ENCODE peak calls at places on chromosomes 3 and 15, in seven cellular contexts. Z is fibroblast of lung; R is activated naive CD4-positive, alpha-beta T cell treated with anti-CD3 and anti-CD28 coated beads, Interleukin-2, amount 50 U/mL, for 16 hours; X is DMS79 treated with DMSO at 0.1 percent for 48 hours; W is activated CD4-positive, alpha-beta T cell treated with anti-CD3 and anti-CD28 coated beads for 24 hours; L is NCI-H1436; U is stimulated activated CD8-positive, alpha-beta memory T cell treated with anti-CD3 and anti-CD28 coated beads, Interleukin-2, amount 100 ng/mL, for 1 hour. N is an unnamed sample.
A peak's percentile ranks its signal among the peaks of the same experiment; 100 is the strongest.

GRCh38 chr15:27414168-27414870 is 443.3 kb downstream of the GABRG3 start:
- DNase-seq in Z (peak; percentile 8), R (no peak), X (peak; percentile 91), W (no peak), L (no peak), U (no peak), N (no peak)

GRCh38 chr3:17479681-17480405 is 262.6 kb downstream of the TBC1D5 start:
- DNase-seq in Z (no peak), R (no peak), X (no peak), W (no peak), L (no peak), U (no peak), N (no peak)

GRCh38 chr3:42055291-42055690 is 35.9 kb upstream of the TRAK1 start:
- DNase-seq in Z (peak; percentile 66), R (no peak), X (no peak), W (no peak), L (no peak), U (no peak), N (no peak)

GRCh38 chr3:111352585-111352984 is 189.4 kb upstream of the CD96 start:
- DNase-seq in Z (peak; percentile 21), R (no peak), X (no peak), W (no peak), L (no peak), U (no peak), N (no peak)

GRCh38 chr3:107117922-107118576 is 259.2 kb upstream of the CCDC54 start:
- DNase-seq in Z (peak; percentile 86), R (no peak), X (no peak), W (no peak), L (peak; percentile 32), U (no peak), N (no peak)

GRCh38 chr3:74906181-74906580 is 291.7 kb upstream of the CNTN3 start:
- DNase-seq in Z (no peak), R (no peak), X (no peak), W (no peak), L (no peak), U (no peak), N (no peak)

GRCh38 chr15:93584021-93584420 is 495.0 kb upstream of the RGMA start:
- DNase-seq in Z (no peak), R (no peak), X (no peak), W (no peak), L (no peak), U (no peak), N (no peak)

GRCh38 chr15:57376695-57377477 is 581 bp downstream of the CGNL1 start:
- DNase-seq in Z (no peak), R (no peak), X (no peak), W (no peak), L (peak; percentile 56), U (no peak), N (no peak)

GRCh38 chr15:35455201-35455600 is 90.8 kb downstream of the DPH6 start:
- DNase-seq in Z (peak; percentile 23), R (no peak), X (no peak), W (no peak), L (no peak), U (no peak), N (no peak)

GRCh38 chr3:196216081-196216564 is at the start of gene SLC51A:
- DNase-seq in Z (no peak), R (no peak), X (no peak), W (no peak), L (no peak), U (no peak), N (no peak)

GRCh38 chr3:45087155-45087554 is 59.0 kb downstream of the CDCP1 start:
- DNase-seq in Z (peak; percentile 45), R (no peak), X (no peak), W (no peak), L (no peak), U (no peak), N (no peak)

GRCh38 chr15:40354408-40355171 is 3.4 kb upstream of the DISP2 start:
- DNase-seq in Z (peak; percentile 43), R (no peak), X (peak; percentile 29), W (no peak), L (peak; percentile 13), U (no peak), N (no peak)

GRCh38 chr3:56874269-56874668 is 72.5 kb upstream of the ARHGEF3 start:
- DNase-seq in Z (no peak), R (no peak), X (no peak), W (no peak), L (no peak), U (no peak), N (no peak)

GRCh38 chr15:90315276-90315982 is 36.7 kb upstream of the ZNF774 start:
- DNase-seq in Z (peak; percentile 89), R (no peak), X (no peak), W (no peak), L (no peak), U (no peak), N (no peak)

GRCh38 chr3:123372789-123373534 is 75.9 kb downstream of the ADCY5 start:
- DNase-seq in Z (no peak), R (no peak), X (no peak), W (no peak), L (no peak), U (no peak), N (no peak)

GRCh38 chr15:62799919-62800318 is 242.6 kb upstream of the TPM1 start:
- DNase-seq in Z (no peak), R (no peak), X (no peak), W (no peak), L (no peak), U (no peak), N (no peak)

GRCh38 chr15:31977138-31977537 is 53.2 kb upstream of the CHRNA7 start:
- DNase-seq in Z (no peak), R (no peak), X (no peak), W (no peak), L (no peak), U (no peak), N (no peak)

GRCh38 chr3:108420926-108421325 is 89.5 kb downstream of the MYH15 start:
- DNase-seq in Z (peak; percentile 58), R (no peak), X (no peak), W (no peak), L (no peak), U (no peak), N (no peak)

GRCh38 chr15:71435552-71435951 is 320.3 kb downstream of the THSD4 start:
- DNase-seq in Z (no peak), R (no peak), X (no peak), W (no peak), L (no peak), U (no peak), N (no peak)

GRCh38 chr3:180934638-180935037 is 22.2 kb downstream of the FXR1 start:
- DNase-seq in Z (no peak), R (no peak), X (no peak), W (no peak), L (no peak), U (no peak), N (no peak)

GRCh38 chr15:75195122-75195765 is 6.4 kb upstream of the C15orf39 start:
- DNase-seq in Z (no peak), R (no peak), X (peak; percentile 69), W (no peak), L (peak; percentile 78), U (no peak), N (no peak)

GRCh38 chr3:183506674-183507290 is 48.7 kb downstream of the KLHL6 start:
- DNase-seq in Z (no peak), R (no peak), X (peak; percentile 51), W (no peak), L (no peak), U (no peak), N (no peak)

GRCh38 chr3:141367038-141367730 is 1.1 kb upstream of the ZBTB38 start:
- DNase-seq in Z (peak; percentile 99), R (no peak), X (no peak), W (no peak), L (no peak), U (no peak), N (no peak)

GRCh38 chr3:16896820-16897219 is 12.1 kb downstream of the PLCL2 start:
- DNase-seq in Z (no peak), R (no peak), X (no peak), W (no peak), L (no peak), U (no peak), N (no peak)

GRCh38 chr3:120743081-120743365 is 479 bp downstream of the GTF2E1 start:
- DNase-seq in Z (peak; percentile 21), R (no peak), X (no peak), W (no peak), L (no peak), U (no peak), N (no peak)

GRCh38 chr15:98713585-98714001 is 65.3 kb downstream of the IGF1R start:
- DNase-seq in Z (no peak), R (no peak), X (no peak), W (no peak), L (no peak), U (no peak), N (no peak)

GRCh38 chr3:4740397-4741105 is 238.7 kb upstream of the BHLHE40 start:
- DNase-seq in Z (peak; percentile 27), R (no peak), X (no peak), W (no peak), L (no peak), U (no peak), N (no peak)

GRCh38 chr3:154244644-154245043 is 79.6 kb downstream of the DHX36 start:
- DNase-seq in Z (peak; percentile 44), R (no peak), X (no peak), W (no peak), L (no peak), U (no peak), N (no peak)

GRCh38 chr3:60147249-60147648 is 1097.4 kb upstream of the CFAP20DC start:
- DNase-seq in Z (no peak), R (peak; percentile 12), X (no peak), W (peak; percentile 1), L (no peak), U (no peak), N (no peak)

GRCh38 chr3:54427951-54428871 is 305.9 kb downstream of the CACNA2D3 start:
- DNase-seq in Z (peak; percentile 78), R (no peak), X (peak; percentile 84), W (peak; percentile 15), L (peak; percentile 58), U (no peak), N (no peak)

GRCh38 chr15:59456114-59456513 is 18.1 kb downstream of the FAM81A start:
- DNase-seq in Z (no peak), R (no peak), X (peak; percentile 1), W (no peak), L (no peak), U (no peak), N (no peak)

GRCh38 chr3:153290278-153291015 is 128.4 kb downstream of the RAP2B start:
- DNase-seq in Z (peak; percentile 16), R (no peak), X (no peak), W (no peak), L (no peak), U (no peak), N (no peak)

GRCh38 chr3:187314176-187314575 is 22.6 kb upstream of the MASP1 start:
- DNase-seq in Z (no peak), R (no peak), X (no peak), W (no peak), L (no peak), U (no peak), N (no peak)

GRCh38 chr3:119627461-119627860 is 29.8 kb downstream of the PLA1A start:
- DNase-seq in Z (no peak), R (no peak), X (no peak), W (no peak), L (no peak), U (no peak), N (no peak)

GRCh38 chr15:77656294-77656693 is 23.6 kb upstream of the LINGO1 start:
- DNase-seq in Z (no peak), R (no peak), X (no peak), W (no peak), L (no peak), U (no peak), N (no peak)

GRCh38 chr15:91853968-91854943 is 748 bp downstream of the SLCO3A1 start:
- DNase-seq in Z (peak; percentile 10), R (peak; percentile 46), X (no peak), W (peak; percentile 18), L (no peak), U (no peak), N (peak; percentile 43)

GRCh38 chr3:24510030-24510648 is 15.5 kb upstream of the THRB start:
- DNase-seq in Z (no peak), R (no peak), X (no peak), W (no peak), L (no peak), U (no peak), N (no peak)

N was measured in stimulated activated naive CD4-positive, alpha-beta T cell treated with Interleukin-2 at 50 U/mL for 16 hours.